ENCODE peak calls at places on chromosomes 12 and 14, in six cellular contexts. A is GM04503; Y is T-helper 9 cell; C is activated effector memory CD4-positive, alpha-beta T cell treated with anti-CD3 and anti-CD28 coated beads, Interleukin-2, amount 50 U/mL, for 16 hours; E is SK-MEL-5; D is HCT116. J is an unnamed sample.

GRCh38 chr12:104378427-104378826 is 74.9 kb downstream of the EID3 start:
- DNase-seq in E (no peak), C (no peak), Y (no peak), A (no peak), D (no peak), J (no peak)

GRCh38 chr14:57086271-57087162 is 182.2 kb downstream of the EXOC5 start:
- DNase-seq in A (no peak), Y (no peak), C (no peak), E (peak), D (no peak), J (no peak)

GRCh38 chr14:104545151-104545931 is 34.2 kb upstream of the C14orf180 start:
- DNase-seq in D (no peak), C (peak), A (no peak), E (no peak), Y (no peak), J (no peak)

GRCh38 chr12:38587594-38587993 is 271.0 kb downstream of the ALG10B start:
- DNase-seq in Y (no peak), C (no peak), E (no peak), A (no peak), D (no peak), J (no peak)

GRCh38 chr14:56342419-56342901 is 224.2 kb downstream of the PELI2 start:
- DNase-seq in Y (no peak), E (peak), C (no peak), D (no peak), A (peak), J (peak)

GRCh38 chr12:57173089-57173488 is 25.7 kb upstream of the LRP1-AS start:
- DNase-seq in E (peak), Y (no peak), C (no peak), D (no peak), A (no peak), J (peak)

GRCh38 chr14:41418851-41419250 is 187.8 kb upstream of the LRFN5 start:
- DNase-seq in D (no peak), A (no peak), Y (no peak), E (no peak), C (no peak), J (no peak)

GRCh38 chr12:3071710-3072109 is 5.5 kb upstream of the TSPAN9 start:
- DNase-seq in E (no peak), A (no peak), D (no peak), C (no peak), Y (no peak), J (no peak)

GRCh38 chr12:119096429-119097202 is 82.1 kb upstream of the HSPB8 start:
- DNase-seq in A (no peak), D (no peak), Y (no peak), E (no peak), C (no peak), J (no peak)

GRCh38 chr14:64465856-64466554 is 706 bp downstream of the AKAP5 start:
- DNase-seq in Y (no peak), C (no peak), E (peak), D (no peak), A (peak), J (peak)

GRCh38 chr12:76241371-76241770 is 106.8 kb downstream of the BBS10 start:
- DNase-seq in A (no peak), Y (no peak), D (no peak), E (no peak), C (no peak), J (no peak)

GRCh38 chr14:66009104-66009503 is 477.1 kb upstream of the CCDC196 start:
- DNase-seq in A (peak), Y (no peak), E (peak), D (peak), C (no peak), J (peak)

GRCh38 chr14:36520601-36521525 is 831 bp upstream of the NKX2-1 start:
- DNase-seq in D (peak), C (no peak), A (no peak), Y (no peak), E (peak), J (peak)

GRCh38 chr12:12156835-12157234 is 86.1 kb downstream of the BCL2L14 start:
- DNase-seq in Y (no peak), A (no peak), C (no peak), D (no peak), E (no peak), J (no peak)

GRCh38 chr12:29640589-29641345 is 143.0 kb downstream of the TMTC1 start:
- DNase-seq in C (no peak), D (peak), Y (no peak), E (no peak), A (no peak), J (peak)

GRCh38 chr12:10031771-10032175 is 1.3 kb downstream of the CLEC9A start:
- DNase-seq in Y (no peak), C (no peak), D (no peak), E (no peak), A (peak), J (peak)

GRCh38 chr12:56581418-56582145 is 48.5 kb downstream of the BAZ2A start:
- DNase-seq in C (peak), E (no peak), A (no peak), D (no peak), Y (no peak), J (no peak)

GRCh38 chr12:81136519-81136918 is 58.6 kb downstream of the ACSS3 start:
- DNase-seq in D (no peak), A (no peak), Y (no peak), C (no peak), E (no peak), J (no peak)

GRCh38 chr14:33611405-33612183 is 339.3 kb downstream of the EGLN3 start:
- DNase-seq in A (no peak), D (no peak), C (no peak), E (no peak), Y (no peak), J (peak)

GRCh38 chr12:9064201-9064814 is 51.4 kb downstream of the A2M start:
- DNase-seq in Y (no peak), E (peak), A (no peak), C (peak), D (peak), J (peak)

GRCh38 chr12:93060666-93061413 is 131.7 kb upstream of the EEA1 start:
- DNase-seq in Y (no peak), D (no peak), C (no peak), A (no peak), E (peak), J (peak)

GRCh38 chr12:11823043-11823442 is 173.6 kb downstream of the ETV6 start:
- DNase-seq in C (no peak), D (no peak), Y (no peak), E (no peak), A (peak), J (peak)

GRCh38 chr12:93183940-93184663 is 193.6 kb upstream of the NUDT4 start:
- DNase-seq in Y (no peak), C (no peak), E (no peak), A (no peak), D (no peak), J (peak)

GRCh38 chr12:13534242-13534641 is 337.7 kb downstream of the EMP1 start:
- DNase-seq in D (no peak), Y (no peak), C (no peak), E (no peak), A (no peak), J (no peak)

GRCh38 chr12:50620050-50620974 is 115.5 kb downstream of the DIP2B start:
- DNase-seq in E (peak), A (peak), Y (no peak), C (no peak), D (no peak), J (peak)

GRCh38 chr12:5022465-5023061 is 21.1 kb upstream of the KCNA5 start:
- DNase-seq in Y (no peak), C (peak), E (peak), D (peak), A (no peak), J (peak)

GRCh38 chr12:7750350-7750749 is 3.2 kb upstream of the CLEC4C start:
- DNase-seq in D (no peak), E (no peak), Y (no peak), C (no peak), A (no peak), J (no peak)

GRCh38 chr14:32430326-32430725 is 101.2 kb downstream of the AKAP6 start:
- DNase-seq in E (peak), D (no peak), A (no peak), C (no peak), Y (no peak), J (peak)

GRCh38 chr14:91214306-91214705 is 30.2 kb downstream of the GPR68 start:
- DNase-seq in Y (no peak), D (no peak), A (no peak), E (no peak), C (no peak), J (no peak)

GRCh38 chr12:3251067-3251466 is 173.9 kb downstream of the TSPAN9 start:
- DNase-seq in D (no peak), E (no peak), Y (no peak), A (no peak), C (no peak), J (no peak)

GRCh38 chr12:68007466-68007865 is 18.2 kb downstream of the IFNG-AS1 start:
- DNase-seq in Y (no peak), E (no peak), D (no peak), C (no peak), A (no peak), J (peak)

GRCh38 chr14:75607842-75608640 is 29.6 kb downstream of the FLVCR2 start:
- DNase-seq in C (no peak), D (no peak), A (no peak), Y (no peak), E (no peak), J (no peak)

GRCh38 chr12:15956413-15957185 is 45.5 kb downstream of the DERA start:
- DNase-seq in Y (no peak), C (no peak), E (no peak), D (peak), A (no peak), J (no peak)

GRCh38 chr12:27576667-27577347 is 52.8 kb downstream of the PPFIBP1 start:
- DNase-seq in C (no peak), E (no peak), D (no peak), A (no peak), Y (no peak), J (no peak)

GRCh38 chr12:46674818-46675217 is 151.0 kb downstream of the SLC38A4 start:
- DNase-seq in C (no peak), E (no peak), Y (no peak), D (no peak), A (no peak), J (no peak)

GRCh38 chr12:64177001-64177400 is 45.1 kb downstream of the KICS2 start:
- DNase-seq in E (no peak), C (no peak), A (no peak), D (no peak), Y (no peak), J (no peak)

J was measured in adipocyte.